ENCODE peak calls at places on chromosomes 12 and 14, in nine cellular contexts. C is MM.1S, E is mesendoderm, B is hepatocyte, Y is IMR-90, F is HCT116, R is fibroblast of lung, S is DND-41, L is mammary epithelial cell. A is an unnamed sample.

GRCh38 chr14:59267046-59267445 is 78.6 kb downstream of the DAAM1 start:
- DNase-seq in E (no peak), B (no peak), F (no peak), S (no peak), R (no peak), L (peak; percentile 30), Y (peak; percentile 35), C (no peak), A (no peak)

GRCh38 chr12:57037264-57037663 is 12.7 kb downstream of the MYO1A start:
- DNase-seq in R (no peak), F (no peak), E (no peak), B (no peak), S (no peak), L (no peak), Y (no peak), C (no peak), A (no peak)

GRCh38 chr12:89663577-89664357 is 44.9 kb downstream of the ATP2B1 start:
- DNase-seq in Y (peak; percentile 20), F (no peak), C (no peak), E (no peak), L (peak; percentile 44), S (no peak), R (peak; percentile 57), B (no peak), A (peak; percentile 64)

GRCh38 chr14:71117839-71118743 is 210.8 kb downstream of the PCNX1 start:
- DNase-seq in B (peak; percentile 78), C (no peak), S (no peak), Y (peak; percentile 78), F (no peak), L (peak; percentile 72), R (peak; percentile 45), E (peak; percentile 83), A (no peak)

GRCh38 chr12:57737467-57738141 is 938 bp downstream of the AGAP2 start:
- DNase-seq in R (no peak), C (no peak), F (no peak), E (no peak), S (no peak), L (no peak), B (peak; percentile 60), Y (peak; percentile 7), A (no peak)

GRCh38 chr12:8692573-8692972 is 5.2 kb upstream of the RIMKLB start:
- DNase-seq in B (peak; percentile 78), L (peak; percentile 23), S (peak; percentile 35), C (no peak), Y (peak; percentile 71), F (no peak), E (peak; percentile 91), R (peak; percentile 66), A (peak; percentile 45)

GRCh38 chr12:113063396-113064350 is 7.1 kb downstream of the DTX1 start:
- DNase-seq in F (no peak), R (no peak), Y (no peak), L (no peak), C (no peak), E (no peak), B (no peak), S (peak; percentile 20), A (peak; percentile 68)

GRCh38 chr14:94461526-94462218 is 9.1 kb upstream of the SERPINA11 start:
- DNase-seq in F (no peak), Y (no peak), C (no peak), E (no peak), S (no peak), R (no peak), L (no peak), B (no peak), A (no peak)

GRCh38 chr14:70257526-70257925 is 68.8 kb upstream of the SLC8A3 start:
- DNase-seq in C (peak; percentile 8), B (no peak), E (peak; percentile 63), S (peak; percentile 9), F (peak; percentile 60), L (peak; percentile 28), R (no peak), Y (no peak), A (peak; percentile 89)

GRCh38 chr12:42759622-42760273 is 170.2 kb upstream of the PRICKLE1 start:
- DNase-seq in C (no peak), E (no peak), F (no peak), S (no peak), R (peak; percentile 75), Y (peak; percentile 77), L (no peak), B (peak; percentile 20), A (no peak)

GRCh38 chr14:75133597-75133996 is 6.7 kb upstream of the NEK9 start:
- DNase-seq in S (no peak), E (no peak), L (no peak), C (no peak), Y (no peak), R (no peak), F (no peak), B (no peak), A (no peak)

GRCh38 chr12:101407054-101407437 is 526 bp downstream of the ARL1 start:
- DNase-seq in B (peak; percentile 56), C (no peak), S (no peak), F (no peak), Y (no peak), E (no peak), R (no peak), L (no peak), A (peak; percentile 61)

GRCh38 chr12:91704446-91704845 is 441.2 kb downstream of the BTG1 start:
- DNase-seq in C (no peak), L (peak; percentile 75), S (no peak), B (no peak), Y (peak; percentile 19), E (no peak), F (no peak), R (peak; percentile 37), A (no peak)

GRCh38 chr12:108191086-108191485 is 62.0 kb downstream of the WSCD2 start:
- DNase-seq in Y (no peak), S (no peak), L (no peak), C (no peak), E (no peak), F (no peak), B (no peak), R (no peak), A (peak; percentile 46)
- H3K4me2 ChIP-seq in Y (no peak overlapping the region), S (no peak overlapping the region), L (no peak overlapping the region), C (no peak overlapping the region), E (no peak overlapping the region), F (no peak overlapping the region), B (no peak overlapping the region), R (no peak overlapping the region), A (no peak overlapping the region)

GRCh38 chr14:103296987-103297386 is 37.0 kb upstream of the EIF5 start:
- DNase-seq in S (no peak), E (peak; percentile 35), B (no peak), R (no peak), L (no peak), Y (no peak), C (no peak), F (no peak), A (no peak)

GRCh38 chr14:103302966-103303365 is 31.1 kb upstream of the EIF5 start:
- DNase-seq in Y (peak; percentile 17), R (peak; percentile 55), E (no peak), B (no peak), F (no peak), C (no peak), L (no peak), S (no peak), A (no peak)

GRCh38 chr14:103296007-103296406 is 38.0 kb upstream of the EIF5 start:
- DNase-seq in S (no peak), B (peak; percentile 51), Y (peak; percentile 75), L (peak; percentile 63), C (no peak), F (no peak), R (peak; percentile 52), E (no peak), A (no peak)

GRCh38 chr14:103301512-103302197 is 32.4 kb upstream of the EIF5 start:
- DNase-seq in S (no peak), L (peak; percentile 26), E (no peak), C (no peak), R (no peak), F (no peak), B (no peak), Y (no peak), A (no peak)

DNA sequence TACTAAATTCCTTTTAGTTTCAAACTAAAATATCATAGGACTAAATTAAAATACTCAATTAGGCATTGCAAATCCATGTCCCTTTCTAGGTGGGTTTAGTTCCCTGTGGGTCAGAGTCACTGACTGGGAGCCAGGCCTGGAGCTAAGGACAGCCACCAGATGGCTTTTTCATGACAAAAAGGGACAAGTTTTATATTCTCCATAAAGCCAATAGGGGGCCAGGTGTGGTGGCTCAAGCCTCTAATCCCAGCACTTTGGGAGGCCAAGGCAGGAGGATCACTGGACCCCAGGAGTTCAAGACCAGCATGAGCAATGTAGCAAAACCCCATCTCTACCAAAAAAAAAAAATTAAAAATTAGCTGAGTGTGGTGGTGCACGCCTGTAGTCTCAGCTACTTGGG is 35.4 kb upstream of the EIF5 start:
- DNase-seq in L (no peak), F (no peak), Y (no peak), R (no peak), E (peak; percentile 27), S (no peak), C (no peak), B (no peak), A (peak; percentile 52)
- H3K4me1 ChIP-seq in L (peaks cover 22% of the 10 kb centered on the region), F (peaks cover 2% of the 10 kb centered on the region), Y (no peaks in the 10 kb centered on the region), R (no peaks in the 10 kb centered on the region), E (no peaks in the 10 kb centered on the region), S (no peaks in the 10 kb centered on the region), C (no peaks in the 10 kb centered on the region), B (no peaks in the 10 kb centered on the region), A (no peaks in the 10 kb centered on the region)

DNA sequence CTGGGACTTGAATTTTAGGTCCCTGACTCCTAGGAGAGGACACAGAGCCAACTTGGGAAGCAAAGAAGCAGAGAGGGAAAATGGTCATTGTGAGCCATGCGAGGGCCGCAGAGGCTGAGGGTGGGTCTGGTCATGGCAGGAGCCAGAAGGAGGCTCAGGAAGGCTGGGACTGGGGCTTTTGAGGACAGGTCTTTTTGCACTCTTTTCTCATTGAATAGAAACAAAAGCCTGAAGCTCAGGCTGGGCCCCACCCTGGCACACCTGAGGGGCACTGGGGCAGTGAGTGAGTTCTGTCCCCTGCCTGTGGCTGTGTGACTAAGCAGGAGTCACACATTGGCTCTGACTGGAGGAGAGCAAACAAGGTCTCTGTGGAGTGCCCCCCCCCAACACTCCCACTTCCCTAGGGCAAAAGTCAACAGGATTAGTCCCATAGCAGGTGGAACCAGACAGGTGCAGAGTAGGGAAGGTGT is 2.8 kb downstream of the KRT7 start:
- DNase-seq in E (no peak), S (no peak), R (no peak), B (peak; percentile 73), F (no peak), L (peak; percentile 51), Y (no peak), C (no peak), A (no peak)
- H3K4me2 ChIP-seq in E (no peak overlapping the region), S (no peak overlapping the region), R (no peak overlapping the region), B (peak overlapping the region; percentile 27), F (peak overlapping the region; percentile 51), L (peak overlapping the region; percentile 92), Y (no peak overlapping the region), C (no peak overlapping the region), A (no peak overlapping the region)

DNA sequence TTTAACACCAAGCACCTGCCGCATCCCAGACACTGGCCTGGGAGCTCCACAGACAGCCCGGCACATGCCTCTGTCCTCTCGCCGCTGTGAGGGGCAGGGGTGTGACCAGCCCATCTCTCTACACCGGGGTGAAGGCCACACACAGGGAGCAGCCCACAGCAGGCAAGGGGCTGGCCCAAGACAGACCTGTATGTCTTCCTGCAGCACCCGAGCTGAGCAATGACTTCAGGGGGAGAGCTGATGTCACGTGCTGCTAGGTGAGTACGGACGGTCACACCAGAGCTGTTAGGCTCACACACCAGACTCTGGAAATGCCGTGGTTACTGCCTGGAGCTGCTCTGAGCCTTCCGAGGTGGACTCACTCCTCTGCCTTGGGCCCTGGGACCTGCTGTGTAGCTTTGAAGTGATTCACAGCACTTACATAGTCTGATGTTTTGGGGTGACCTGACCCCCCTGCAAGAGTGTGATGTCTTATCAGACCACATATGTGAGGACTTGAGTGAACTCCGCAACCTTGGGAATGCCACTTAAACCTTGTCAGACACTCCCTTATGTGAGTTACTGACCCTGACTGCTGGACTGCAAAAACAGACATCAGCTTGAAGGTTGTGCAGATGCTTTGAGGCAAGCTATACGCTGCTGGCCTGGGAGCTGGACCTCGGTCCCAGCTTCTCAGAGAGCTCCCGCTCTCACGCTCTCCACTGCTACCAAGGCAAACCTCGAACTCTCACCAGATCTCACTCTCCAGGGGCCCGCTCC is 1.8 kb downstream of the XRCC3 start:
- DNase-seq in B (no peak), R (no peak), L (peak; percentile 25), F (no peak), E (peak; percentile 38), C (no peak), S (no peak), Y (no peak), A (peak; percentile 74)
- H3K4me1 ChIP-seq in B (peaks cover 16% of the 10 kb centered on the region), R (peaks cover 8% of the 10 kb centered on the region), L (peaks cover 50% of the 10 kb centered on the region), F (peaks cover 13% of the 10 kb centered on the region), E (peaks cover 3% of the 10 kb centered on the region), C (no peaks in the 10 kb centered on the region), S (peaks cover 54% of the 10 kb centered on the region), Y (peaks cover 6% of the 10 kb centered on the region), A (peaks cover 47% of the 10 kb centered on the region)

A was measured in Karpas-422.